ENCODE peak calls at places on chromosome 18, in five cellular contexts. M is PC-3, I is NCI-H2081, C is GM23338, N is GM12865. D is an unnamed sample.

GRCh38 chr18:23528580-23529472 is 25.5 kb downstream of the RMC1 start:
- DNase-seq in M (peak), I (no peak), C (no peak), N (no peak), D (no peak)

GRCh38 chr18:51039138-51040112 is 9.4 kb downstream of the SMAD4 start:
- DNase-seq in M (no peak), I (no peak), C (peak), N (peak), D (no peak)

GRCh38 chr18:79476918-79477685 is 81.4 kb downstream of the NFATC1 start:
- DNase-seq in M (peak), I (no peak), C (no peak), N (no peak), D (no peak)

GRCh38 chr18:79394438-79395307 is 1.1 kb upstream of the NFATC1 start:
- DNase-seq in M (peak), I (peak), C (no peak), N (no peak), D (peak)

GRCh38 chr18:35593859-35594258 is 12.3 kb downstream of the GALNT1 start:
- DNase-seq in M (no peak), I (no peak), C (no peak), N (no peak), D (no peak)

GRCh38 chr18:34531110-34531509 is 179.0 kb upstream of the DTNA start:
- DNase-seq in M (no peak), I (no peak), C (no peak), N (peak), D (no peak)

GRCh38 chr18:76425299-76426101 is 69.5 kb downstream of the ZNF516 start:
- DNase-seq in M (no peak), I (no peak), C (peak), N (no peak), D (no peak)

GRCh38 chr18:44149706-44150105 is 531.0 kb upstream of the SETBP1 start:
- DNase-seq in M (peak), I (no peak), C (no peak), N (no peak), D (peak)

GRCh38 chr18:75753753-75754152 is 326.2 kb upstream of the SMIM21 start:
- DNase-seq in M (no peak), I (no peak), C (no peak), N (no peak), D (no peak)

GRCh38 chr18:6793986-6794385 is 64.5 kb downstream of the ARHGAP28 start:
- DNase-seq in M (no peak), I (no peak), C (no peak), N (no peak), D (no peak)